ENCODE peak calls at places on chromosomes 1 and 21, in six cellular contexts. X is breast epithelium, I is left lung, L is PC-9, Q is ovary, W is fibroblast of lung. P is an unnamed sample. For H3K36me3 and H3K4me1, the result is how much of the 10 kb centered on the place peaks cover.

GRCh38 chr1:52593495-52593894 is 8.7 kb upstream of the GPX7 start:
- DNase-seq in L (no peak), X (no peak), I (no peak), Q (no peak), W (peak), P (no peak)

GRCh38 chr1:35707253-35708178 is 11.2 kb downstream of the C1orf216 start:
- DNase-seq in W (no peak), X (no peak), L (no peak), Q (no peak), I (no peak), P (no peak)

GRCh38 chr21:40793057-40793456 is 53.9 kb downstream of the DSCAM start:
- DNase-seq in X (no peak), W (no peak), I (no peak), Q (no peak), L (no peak), P (no peak)

GRCh38 chr1:198267921-198268320 is 111.1 kb downstream of the NEK7 start:
- DNase-seq in X (no peak), W (peak), I (no peak), Q (no peak), L (no peak), P (no peak)

GRCh38 chr1:246530482-246530881 is 23.4 kb upstream of the SMYD3 start:
- DNase-seq in W (no peak), Q (no peak), L (no peak), I (no peak), X (no peak), P (no peak)

GRCh38 chr1:184802739-184803492 is 48.3 kb upstream of the EDEM3 start:
- DNase-seq in W (peak), X (no peak), I (no peak), L (peak), Q (no peak), P (no peak)

GRCh38 chr1:152111515-152111968 is 3.7 kb downstream of the TCHH start:
- DNase-seq in X (no peak), L (no peak), Q (no peak), I (peak), W (peak), P (peak)

GRCh38 chr1:201488817-201489581 is 17.9 kb downstream of the CSRP1 start:
- DNase-seq in Q (peak), I (peak), W (peak), X (no peak), L (peak), P (peak)

GRCh38 chr1:153928245-153928644 is 5.5 kb upstream of the GATAD2B start:
- DNase-seq in W (no peak), I (no peak), L (no peak), Q (no peak), X (no peak), P (no peak)

GRCh38 chr1:153932071-153932592 is 9.4 kb upstream of the GATAD2B start:
- DNase-seq in X (no peak), L (no peak), I (no peak), W (no peak), Q (no peak), P (no peak)

GRCh38 chr1:153928776-153929432 is 6.1 kb upstream of the GATAD2B start:
- DNase-seq in L (no peak), I (no peak), W (peak), X (no peak), Q (no peak), P (no peak)

GRCh38 chr1:153929981-153930948 is 7.5 kb upstream of the GATAD2B start:
- DNase-seq in L (no peak), Q (no peak), X (no peak), W (no peak), I (no peak), P (no peak)

DNA sequence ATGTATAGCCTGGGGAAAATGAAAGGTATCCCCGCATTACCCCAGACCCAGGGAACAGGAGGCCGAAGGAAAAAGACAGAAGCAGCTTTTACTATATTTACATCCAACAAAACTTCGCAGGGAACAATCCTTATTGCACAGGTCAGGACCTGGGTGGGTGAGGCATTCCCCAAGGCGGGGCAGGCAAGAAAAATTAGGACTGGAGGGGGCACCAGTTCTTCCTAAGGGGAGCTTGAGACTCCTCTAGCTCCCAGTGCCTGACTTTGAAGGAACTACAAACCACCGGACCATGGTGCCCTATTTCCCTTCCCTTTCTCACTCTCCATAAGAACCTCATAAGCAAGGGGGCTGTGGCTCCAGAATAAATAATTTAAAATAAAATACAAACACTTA is 6.7 kb upstream of the GATAD2B start:
- DNase-seq in W (no peak), I (no peak), L (no peak), Q (no peak), X (no peak), P (no peak)
- H3K36me3 ChIP-seq in W (under half), I (under half), L (under half), Q (under half), X (under half), P (under half)

GRCh38 chr1:23747947-23748346 is 4.7 kb downstream of the ELOA start:
- DNase-seq in X (no peak), W (no peak), L (no peak), I (no peak), Q (no peak), P (no peak)

GRCh38 chr1:23752909-23753308 is 9.6 kb downstream of the ELOA start:
- DNase-seq in I (no peak), X (no peak), Q (no peak), L (no peak), W (no peak), P (no peak)

GRCh38 chr1:23756676-23757075 is 13.4 kb downstream of the ELOA start:
- DNase-seq in I (no peak), L (no peak), Q (no peak), X (no peak), W (peak), P (no peak)

GRCh38 chr1:23751050-23751814 is 8.0 kb downstream of the ELOA start:
- DNase-seq in I (no peak), Q (no peak), W (peak), X (no peak), L (no peak), P (no peak)

GRCh38 chr1:23751815-23752200 is 8.5 kb downstream of the ELOA start:
- DNase-seq in X (no peak), W (no peak), L (no peak), Q (no peak), I (no peak), P (no peak)
- TF ChIP-seq CTCF in X (no peak), W (no peak), L (no peak), Q (no peak), I (no peak), P (no peak)

DNA sequence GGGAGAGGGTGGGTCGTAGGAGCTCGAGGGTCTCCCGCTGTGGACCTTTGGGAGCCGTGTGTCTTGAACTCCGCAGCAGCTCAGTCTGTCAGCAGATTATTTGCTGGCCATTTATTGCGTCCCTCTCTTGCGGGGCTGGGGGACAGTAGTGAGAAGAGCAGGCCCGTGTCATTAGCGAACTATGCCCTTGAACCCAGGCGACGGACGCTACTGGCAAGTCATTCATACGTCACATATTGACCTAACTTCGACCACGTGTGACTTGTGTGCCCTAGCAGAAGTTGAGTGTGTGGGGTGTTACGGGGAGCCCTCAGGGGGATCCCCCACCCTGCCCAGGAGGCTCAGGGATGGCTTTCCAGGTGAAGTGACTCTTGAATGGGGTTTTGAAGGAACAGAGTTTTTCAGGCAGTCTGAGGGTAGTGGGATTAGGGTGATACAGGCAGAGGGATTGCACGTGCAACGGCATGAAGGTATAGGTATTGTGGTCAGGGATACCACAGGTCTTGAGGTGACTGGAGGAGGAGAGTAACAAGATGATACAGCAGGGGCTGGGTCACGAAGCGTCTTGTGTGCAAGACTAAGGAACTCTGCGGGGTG is 13.0 kb downstream of the RCC1 start:
- DNase-seq in Q (no peak), W (peak), L (peak), I (no peak), X (no peak), P (no peak)
- H3K4me1 ChIP-seq in Q (under half), W (under half), L (under half), I (under half), X (under half), P (under half)

DNA sequence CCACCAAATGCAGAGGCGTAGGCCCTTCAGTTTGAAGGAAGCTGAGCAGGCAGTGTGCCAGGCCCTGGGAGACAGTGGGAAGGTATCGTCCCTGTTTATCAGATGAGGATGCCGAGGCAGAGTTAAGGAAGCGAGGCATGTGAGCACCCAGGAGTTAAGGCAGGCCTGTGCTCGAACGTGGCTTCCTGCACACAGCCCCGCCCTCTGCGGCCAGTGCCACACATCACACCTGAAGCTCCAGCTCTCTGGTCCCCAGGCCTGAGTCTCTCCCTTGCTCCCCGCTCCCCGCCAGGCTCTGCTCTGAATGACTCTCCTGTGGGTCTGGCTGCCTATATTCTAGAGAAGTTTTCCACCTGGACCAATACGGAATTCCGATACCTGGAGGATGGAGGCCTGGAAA is 32.1 kb downstream of the EPHX1 start:
- DNase-seq in X (no peak), W (no peak), I (no peak), L (no peak), Q (no peak), P (peak)
- H3K36me3 ChIP-seq in X (under half), W (under half), I (under half), L (under half), Q (under half), P (under half)

P was measured in mucosa of descending colon.